ENCODE peak calls at places on chromosome 14, in eight cellular contexts. W, U, S, L, V, B, G and O are unnamed samples.

GRCh38 chr14:60679566-60680258 is 30.4 kb upstream of the SIX1 start:
- DNase-seq in W (no peak), U (no peak), S (no peak), L (no peak), V (no peak), B (no peak), G (no peak), O (no peak)

GRCh38 chr14:55816225-55816624 is 236.2 kb downstream of the KTN1 start:
- DNase-seq in W (no peak), U (no peak), S (no peak), L (no peak), V (no peak), B (no peak), G (no peak), O (no peak)

GRCh38 chr14:30889244-30889594 is 14.9 kb downstream of the COCH start:
- DNase-seq in W (no peak), U (no peak), S (no peak), L (no peak), V (no peak), B (no peak), G (no peak), O (no peak)

GRCh38 chr14:34498684-34499412 is 36.8 kb upstream of the SPTSSA start:
- DNase-seq in W (no peak), U (peak; percentile 28), S (peak; percentile 52), L (peak; percentile 18), V (no peak), B (no peak), G (peak; percentile 64), O (no peak)

GRCh38 chr14:44897844-44898151 is 63.9 kb downstream of the KLHL28 start:
- DNase-seq in W (no peak), U (no peak), S (no peak), L (no peak), V (no peak), B (no peak), G (no peak), O (no peak)

GRCh38 chr14:97977711-97978261 is 1180.6 kb downstream of the VRK1 start:
- DNase-seq in W (no peak), U (no peak), S (no peak), L (peak; percentile 17), V (peak; percentile 3), B (no peak), G (peak; percentile 68), O (no peak)

GRCh38 chr14:104118006-104118844 is 20.2 kb upstream of the KIF26A start:
- DNase-seq in W (no peak), U (no peak), S (no peak), L (no peak), V (no peak), B (no peak), G (no peak), O (no peak)

GRCh38 chr14:74476607-74477006 is 16.5 kb downstream of the NPC2 start:
- DNase-seq in W (no peak), U (no peak), S (no peak), L (no peak), V (no peak), B (no peak), G (no peak), O (no peak)

GRCh38 chr14:54845616-54846015 is 57.0 kb downstream of the GCH1 start:
- DNase-seq in W (no peak), U (no peak), S (no peak), L (no peak), V (no peak), B (no peak), G (no peak), O (no peak)

GRCh38 chr14:59776468-59776867 is 94.1 kb downstream of the RTN1 start:
- DNase-seq in W (no peak), U (no peak), S (no peak), L (no peak), V (no peak), B (no peak), G (no peak), O (no peak)

GRCh38 chr14:76937181-76938091 is 91.1 kb downstream of the IRF2BPL start:
- DNase-seq in W (no peak), U (no peak), S (no peak), L (peak; percentile 87), V (no peak), B (no peak), G (peak; percentile 59), O (peak; percentile 72)

GRCh38 chr14:79576434-79576833 is 634.9 kb downstream of the DIO2 start:
- DNase-seq in W (no peak), U (no peak), S (no peak), L (peak; percentile 74), V (no peak), B (no peak), G (no peak), O (no peak)

GRCh38 chr14:86388216-86388615 is 858.3 kb downstream of the FLRT2 start:
- DNase-seq in W (no peak), U (no peak), S (no peak), L (no peak), V (no peak), B (no peak), G (no peak), O (no peak)

GRCh38 chr14:49769581-49770211 is 1.7 kb downstream of the KLHDC2 start:
- DNase-seq in W (no peak), U (no peak), S (no peak), L (no peak), V (no peak), B (no peak), G (peak; percentile 7), O (no peak)

GRCh38 chr14:103848720-103849077 is 1.3 kb upstream of the PPP1R13B start:
- DNase-seq in W (no peak), U (no peak), S (no peak), L (no peak), V (no peak), B (no peak), G (no peak), O (no peak)

GRCh38 chr14:93430889-93431670 is at the start of gene UNC79:
- DNase-seq in W (peak; percentile 52), U (peak; percentile 20), S (no peak), L (peak; percentile 6), V (no peak), B (no peak), G (peak; percentile 24), O (no peak)

GRCh38 chr14:59254146-59254910 is 65.9 kb downstream of the DAAM1 start:
- DNase-seq in W (no peak), U (no peak), S (no peak), L (peak; percentile 94), V (no peak), B (no peak), G (peak; percentile 65), O (peak; percentile 93)

GRCh38 chr14:93970589-93970966 is 5.8 kb downstream of the ASB2 start:
- DNase-seq in W (no peak), U (peak; percentile 67), S (peak; percentile 31), L (no peak), V (no peak), B (peak; percentile 85), G (peak; percentile 46), O (no peak)

GRCh38 chr14:89537911-89538310 is 120.9 kb upstream of the FOXN3 start:
- DNase-seq in W (no peak), U (no peak), S (no peak), L (no peak), V (no peak), B (no peak), G (no peak), O (no peak)
- TF ChIP-seq CTCF in W (peak; percentile 50), U (no peak), S (no peak), L (no peak), V (no peak), B (peak; percentile 13), G (no peak), O (no peak)

GRCh38 chr14:101736585-101736984 is 24.9 kb upstream of the PPP2R5C start:
- DNase-seq in W (no peak), U (no peak), S (no peak), L (no peak), V (no peak), B (no peak), G (no peak), O (no peak)

GRCh38 chr14:101736071-101736470 is 25.4 kb upstream of the PPP2R5C start:
- DNase-seq in W (no peak), U (no peak), S (no peak), L (no peak), V (no peak), B (no peak), G (no peak), O (no peak)

GRCh38 chr14:101738921-101739320 is 22.6 kb upstream of the PPP2R5C start:
- DNase-seq in W (no peak), U (no peak), S (no peak), L (no peak), V (no peak), B (no peak), G (no peak), O (no peak)

GRCh38 chr14:101739446-101740141 is 21.9 kb upstream of the PPP2R5C start:
- DNase-seq in W (no peak), U (no peak), S (no peak), L (no peak), V (no peak), B (no peak), G (peak; percentile 21), O (no peak)

DNA sequence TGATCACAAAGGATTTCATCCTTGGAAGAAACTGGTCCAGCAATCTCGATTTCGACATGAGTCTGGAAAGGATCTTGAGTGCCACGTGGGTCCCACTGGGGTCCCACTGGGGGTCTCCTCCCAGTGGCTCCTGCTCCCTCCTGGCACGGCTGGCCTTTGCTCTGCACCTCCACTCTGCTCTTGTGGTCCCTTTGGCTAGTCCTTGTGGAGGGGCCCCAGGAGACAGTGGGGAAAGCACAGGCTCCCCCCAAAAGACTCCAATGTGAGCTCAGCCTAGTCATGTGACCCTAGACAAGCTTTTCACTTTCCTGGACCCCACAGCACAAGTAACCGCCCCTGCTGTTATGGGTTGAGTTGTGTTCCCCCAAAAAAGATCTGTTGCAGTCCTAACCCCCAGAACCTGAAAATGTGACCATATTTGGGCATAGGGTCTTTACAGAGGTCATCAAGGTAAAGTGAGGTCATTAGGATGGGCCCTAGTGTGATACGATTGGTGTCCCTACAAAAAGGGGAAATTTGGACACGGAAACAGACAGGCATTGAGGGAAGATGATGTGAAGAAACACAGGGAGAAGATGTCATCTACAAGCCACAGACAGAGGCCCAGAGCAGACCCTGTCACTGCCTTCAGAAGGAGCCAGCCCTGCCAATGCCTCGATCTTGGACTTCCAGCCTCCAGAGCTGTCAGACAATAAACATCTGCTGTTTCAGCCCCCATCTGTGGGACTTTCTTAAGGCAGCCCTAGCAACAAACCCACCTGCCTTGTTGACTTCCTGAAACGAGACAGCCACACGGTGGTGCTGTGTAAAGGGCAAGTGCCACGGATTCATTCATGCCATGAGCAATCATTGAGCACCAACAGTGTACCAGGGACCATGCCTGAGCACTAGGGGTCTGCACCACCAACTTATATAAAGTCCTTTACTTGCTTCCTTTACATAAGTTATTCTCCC is 23.8 kb upstream of the PPP2R5C start:
- DNase-seq in W (no peak), U (peak; percentile 34), S (no peak), L (no peak), V (no peak), B (no peak), G (no peak), O (no peak)
- TF ChIP-seq CTCF in W (no peak), U (peak; percentile 27), S (peak; percentile 24), L (no peak), V (peak; percentile 50), B (peak; percentile 40), G (peak; percentile 8), O (no peak)

GRCh38 chr14:95034806-95035205 is 122.5 kb downstream of the DICER1 start:
- DNase-seq in W (no peak), U (no peak), S (no peak), L (no peak), V (no peak), B (no peak), G (no peak), O (no peak)
- TF ChIP-seq CTCF in W (no peak), U (no peak), S (no peak), L (no peak), V (no peak), B (no peak), G (no peak), O (no peak)

GRCh38 chr14:101506921-101507300 is 54.4 kb upstream of the DIO3 start:
- DNase-seq in W (no peak), U (no peak), S (no peak), L (no peak), V (no peak), B (no peak), G (no peak), O (no peak)
- TF ChIP-seq CTCF in W (no peak), U (no peak), S (no peak), L (no peak), V (no peak), B (no peak), G (no peak), O (no peak)